ENCODE peak calls at places on chromosomes 12 and 14, in seven cellular contexts. V is activated gamma-delta T cell treated with Interleukin-2 at 50 U/mL for 16 hours; S is GM04504; Y is NCI-H446 treated with DMSO at 0.1 percent for 48 hours; U is SK-N-SH; Q is gastrocnemius medialis; C is activated naive CD8-positive, alpha-beta T cell treated with anti-CD3 and anti-CD28 coated beads, Interleukin-2, amount 50 U/mL, for 16 hours. B is an unnamed sample.

GRCh38 chr14:30620178-30620577 is 1.9 kb upstream of the SCFD1 start:
- DNase-seq in V (no peak), S (no peak), Y (no peak), U (no peak), Q (no peak), C (no peak), B (no peak)

GRCh38 chr14:100694579-100695422 is 31.9 kb upstream of the DLK1 start:
- DNase-seq in V (no peak), S (no peak), Y (no peak), U (no peak), Q (no peak), C (no peak), B (no peak)

GRCh38 chr12:108446766-108447165 is 68.3 kb upstream of the FICD start:
- DNase-seq in V (no peak), S (peak), Y (no peak), U (no peak), Q (no peak), C (no peak), B (peak)

GRCh38 chr12:94276725-94277124 is 128.3 kb downstream of the PLXNC1 start:
- DNase-seq in V (no peak), S (no peak), Y (no peak), U (no peak), Q (no peak), C (no peak), B (no peak)

GRCh38 chr14:68655021-68655811 is 137.7 kb downstream of the ZFP36L1 start:
- DNase-seq in V (no peak), S (no peak), Y (no peak), U (peak), Q (no peak), C (no peak), B (no peak)

GRCh38 chr14:25833341-25834121 is 764.3 kb downstream of the NOVA1 start:
- DNase-seq in V (no peak), S (no peak), Y (peak), U (peak), Q (no peak), C (no peak), B (peak)

GRCh38 chr14:71242237-71242748 is 335.0 kb downstream of the PCNX1 start:
- DNase-seq in V (no peak), S (peak), Y (peak), U (peak), Q (no peak), C (no peak), B (peak)

GRCh38 chr14:102508774-102509743 is 517 bp downstream of the ANKRD9 start:
- DNase-seq in V (peak), S (peak), Y (no peak), U (peak), Q (peak), C (no peak), B (peak)

GRCh38 chr12:123062682-123063426 is 82.4 kb downstream of the ARL6IP4 start:
- DNase-seq in V (no peak), S (peak), Y (peak), U (no peak), Q (peak), C (no peak), B (no peak)

GRCh38 chr14:61297581-61297980 is 16.4 kb upstream of the TMEM30B start:
- DNase-seq in V (no peak), S (no peak), Y (no peak), U (no peak), Q (no peak), C (no peak), B (no peak)

GRCh38 chr14:69045857-69046351 is 66.8 kb upstream of the ACTN1 start:
- DNase-seq in V (no peak), S (no peak), Y (no peak), U (no peak), Q (no peak), C (no peak), B (no peak)

GRCh38 chr12:107775093-107775721 is 703 bp downstream of the ASCL4 start:
- DNase-seq in V (no peak), S (no peak), Y (no peak), U (peak), Q (no peak), C (no peak), B (peak)

GRCh38 chr12:116244001-116244400 is 33.5 kb downstream of the MED13L start:
- DNase-seq in V (no peak), S (no peak), Y (no peak), U (no peak), Q (no peak), C (no peak), B (peak)

GRCh38 chr14:91264151-91265150 is 19.9 kb upstream of the GPR68 start:
- DNase-seq in V (peak), S (no peak), Y (no peak), U (no peak), Q (no peak), C (no peak), B (no peak)

GRCh38 chr12:3274664-3275063 is 197.5 kb downstream of the TSPAN9 start:
- DNase-seq in V (no peak), S (no peak), Y (no peak), U (no peak), Q (no peak), C (no peak), B (no peak)

GRCh38 chr14:90447720-90448497 is 51.1 kb downstream of the CALM1 start:
- DNase-seq in V (no peak), S (no peak), Y (no peak), U (no peak), Q (no peak), C (no peak), B (peak)

GRCh38 chr12:42539696-42540095 is 49.9 kb downstream of the PRICKLE1 start:
- DNase-seq in V (no peak), S (no peak), Y (no peak), U (no peak), Q (no peak), C (no peak), B (peak)

GRCh38 chr12:111546758-111547383 is 52.2 kb downstream of the ATXN2 start:
- DNase-seq in V (no peak), S (no peak), Y (no peak), U (no peak), Q (no peak), C (no peak), B (no peak)

GRCh38 chr14:52767058-52767833 is 24.2 kb downstream of the GNPNAT1 start:
- DNase-seq in V (no peak), S (no peak), Y (no peak), U (no peak), Q (no peak), C (no peak), B (no peak)

GRCh38 chr14:69808919-69809808 is 12.1 kb upstream of the SLC10A1 start:
- DNase-seq in V (no peak), S (no peak), Y (no peak), U (no peak), Q (no peak), C (no peak), B (no peak)

GRCh38 chr12:67943295-67943892 is 45.9 kb upstream of the IFNG-AS1 start:
- DNase-seq in V (peak), S (peak), Y (peak), U (peak), Q (peak), C (peak), B (peak)

GRCh38 chr12:77122236-77122635 is 56.9 kb upstream of the E2F7 start:
- DNase-seq in V (no peak), S (peak), Y (no peak), U (no peak), Q (no peak), C (no peak), B (no peak)

GRCh38 chr14:81855007-81855406 is 321.4 kb upstream of the SEL1L start:
- DNase-seq in V (no peak), S (no peak), Y (no peak), U (no peak), Q (no peak), C (no peak), B (no peak)

GRCh38 chr12:102833687-102834435 is 83.2 kb downstream of the PAH start:
- DNase-seq in V (no peak), S (no peak), Y (no peak), U (no peak), Q (no peak), C (no peak), B (peak)

GRCh38 chr12:108833355-108833733 is 24.0 kb downstream of the SSH1 start:
- DNase-seq in V (no peak), S (peak), Y (no peak), U (no peak), Q (peak), C (no peak), B (peak)

GRCh38 chr14:65168840-65169239 is 66.5 kb upstream of the MAX start:
- DNase-seq in V (no peak), S (no peak), Y (no peak), U (no peak), Q (no peak), C (no peak), B (peak)

GRCh38 chr12:91515944-91516739 is 333.5 kb upstream of the DCN start:
- DNase-seq in V (no peak), S (no peak), Y (no peak), U (no peak), Q (no peak), C (no peak), B (no peak)

GRCh38 chr12:22169281-22169824 is 123.3 kb downstream of the CMAS start:
- DNase-seq in V (no peak), S (no peak), Y (no peak), U (no peak), Q (no peak), C (no peak), B (no peak)

GRCh38 chr12:10501031-10501430 is 4.7 kb upstream of the EIF2S3B start:
- DNase-seq in V (no peak), S (peak), Y (no peak), U (no peak), Q (no peak), C (no peak), B (no peak)

GRCh38 chr12:52221912-52222457 is 11.1 kb upstream of the KRT7 start:
- DNase-seq in V (peak), S (no peak), Y (no peak), U (no peak), Q (peak), C (peak), B (peak)

GRCh38 chr14:26856832-26857508 is 259.1 kb upstream of the NOVA1 start:
- DNase-seq in V (no peak), S (no peak), Y (peak), U (no peak), Q (no peak), C (no peak), B (no peak)